ENCODE peak calls at places on chromosomes 3 and 15, in four cellular contexts. P is lung, D is tibial artery, N is tibial nerve. U is an unnamed sample.
A peak's percentile ranks its signal among the peaks of the same experiment; 100 is the strongest.

GRCh38 chr15:80773122-80773551 is 6.0 kb upstream of the CEMIP start:
- DNase-seq in P (no peak), D (no peak), N (no peak), U (no peak)

GRCh38 chr3:148178508-148178907 is 519.2 kb upstream of the AGTR1 start:
- DNase-seq in P (no peak), D (no peak), N (no peak), U (no peak)

GRCh38 chr3:61571516-61572336 is 10.4 kb downstream of the PTPRG start:
- DNase-seq in P (peak; percentile 35), D (peak; percentile 77), N (no peak), U (no peak)

GRCh38 chr3:124306665-124307064 is 314.7 kb upstream of the ROPN1 start:
- DNase-seq in P (no peak), D (no peak), N (no peak), U (no peak)

GRCh38 chr3:103002447-103002846 is 567.6 kb downstream of the ZPLD1 start:
- DNase-seq in P (no peak), D (no peak), N (no peak), U (no peak)

GRCh38 chr3:65052101-65052500 is 364.3 kb upstream of the ADAMTS9 start:
- DNase-seq in P (no peak), D (no peak), N (no peak), U (no peak)

GRCh38 chr3:59127071-59127470 is 77.2 kb upstream of the CFAP20DC start:
- DNase-seq in P (no peak), D (no peak), N (no peak), U (no peak)

GRCh38 chr3:65928110-65928509 is 110.6 kb downstream of the MAGI1 start:
- DNase-seq in P (no peak), D (no peak), N (no peak), U (no peak)

GRCh38 chr3:63970596-63971468 is 52.5 kb downstream of the PSMD6 start:
- DNase-seq in P (no peak), D (no peak), N (no peak), U (peak; percentile 36)

GRCh38 chr3:48414376-48415250 is 15.3 kb downstream of the PLXNB1 start:
- DNase-seq in P (no peak), D (peak; percentile 80), N (no peak), U (no peak)

GRCh38 chr3:186268616-186269448 is 93.2 kb downstream of the DGKG start:
- DNase-seq in P (no peak), D (no peak), N (no peak), U (peak; percentile 61)

GRCh38 chr3:142664311-142664710 is 59.5 kb upstream of the TRPC1 start:
- DNase-seq in P (no peak), D (no peak), N (no peak), U (no peak)

GRCh38 chr15:51144021-51144532 is 49.4 kb upstream of the TNFAIP8L3 start:
- DNase-seq in P (no peak), D (no peak), N (no peak), U (no peak)

GRCh38 chr3:126980266-126980811 is 2.6 kb upstream of the PLXNA1 start:
- DNase-seq in P (no peak), D (no peak), N (no peak), U (no peak)

GRCh38 chr3:25453521-25454410 is 25.7 kb downstream of the RARB start:
- DNase-seq in P (no peak), D (no peak), N (no peak), U (no peak)

GRCh38 chr15:35851491-35851890 is 305.5 kb upstream of the DPH6 start:
- DNase-seq in P (no peak), D (no peak), N (no peak), U (no peak)

GRCh38 chr15:43998607-43999006 is 171.8 kb downstream of the WDR76 start:
- DNase-seq in P (no peak), D (no peak), N (no peak), U (peak; percentile 30)

GRCh38 chr3:132293231-132293630 is 24.0 kb upstream of the ACP3 start:
- DNase-seq in P (no peak), D (no peak), N (no peak), U (no peak)

GRCh38 chr15:70741107-70741511 is 22.2 kb downstream of the UACA start:
- DNase-seq in P (peak; percentile 55), D (peak; percentile 87), N (peak; percentile 39), U (no peak)

GRCh38 chr3:177618873-177619771 is 421.8 kb upstream of the TBL1XR1 start:
- DNase-seq in P (no peak), D (no peak), N (no peak), U (no peak)

GRCh38 chr3:131349946-131350347 is 31.6 kb upstream of the NUDT16 start:
- DNase-seq in P (no peak), D (no peak), N (no peak), U (no peak)

GRCh38 chr15:63986185-63986680 is 60.1 kb downstream of the DAPK2 start:
- DNase-seq in P (no peak), D (no peak), N (no peak), U (no peak)

GRCh38 chr3:69143055-69143454 is 20.7 kb upstream of the LMOD3 start:
- DNase-seq in P (no peak), D (no peak), N (no peak), U (no peak)
- H3K27me3 ChIP-seq in P (no peaks in the 10 kb centered on the region), D (peaks cover 4% of the 10 kb centered on the region), N (no peaks in the 10 kb centered on the region), U (peaks cover 21% of the 10 kb centered on the region)

GRCh38 chr15:77819271-77819806 is 186.6 kb upstream of the LINGO1 start:
- DNase-seq in P (no peak), D (no peak), N (no peak), U (peak; percentile 86)
- H3K27me3 ChIP-seq in P (peaks cover 18% of the 10 kb centered on the region), D (peaks cover 92% of the 10 kb centered on the region), N (peaks cover 76% of the 10 kb centered on the region), U (peaks cover 40% of the 10 kb centered on the region)

DNA sequence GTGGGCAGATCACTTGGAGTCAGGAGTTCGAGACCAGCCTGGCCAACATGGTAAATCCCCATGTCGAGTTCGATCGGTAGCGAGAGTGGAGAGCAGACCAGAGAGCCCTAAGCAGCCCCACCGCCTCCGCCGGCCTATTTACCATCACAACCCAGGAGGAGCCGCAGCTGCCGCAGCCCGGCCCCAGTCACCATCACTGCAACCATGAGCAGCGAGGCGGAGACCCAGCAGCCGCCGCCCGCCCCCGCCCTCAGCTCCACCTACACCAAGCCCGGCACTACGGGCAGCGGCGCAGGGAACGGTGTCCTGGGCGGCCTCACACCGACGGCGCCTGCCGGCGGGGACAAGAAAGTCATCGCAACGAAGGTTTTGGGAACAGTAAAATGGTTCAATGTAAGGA is 89.6 kb upstream of the TPM1 start:
- DNase-seq in P (no peak), D (no peak), N (no peak), U (peak; percentile 82)
- H3K27me3 ChIP-seq in P (no peaks in the 10 kb centered on the region), D (no peaks in the 10 kb centered on the region), N (peaks cover 20% of the 10 kb centered on the region), U (no peaks in the 10 kb centered on the region)

GRCh38 chr15:74620636-74621545 is 5.3 kb downstream of the CLK3 start:
- DNase-seq in P (peak; percentile 65), D (peak; percentile 73), N (peak; percentile 44), U (peak; percentile 96)

GRCh38 chr15:74616996-74617395 is 1.4 kb downstream of the CLK3 start:
- DNase-seq in P (no peak), D (no peak), N (no peak), U (no peak)

GRCh38 chr15:74621546-74621920 is 5.9 kb downstream of the CLK3 start:
- DNase-seq in P (no peak), D (no peak), N (no peak), U (peak; percentile 52)

GRCh38 chr15:74619916-74620635 is 4.4 kb downstream of the CLK3 start:
- DNase-seq in P (no peak), D (no peak), N (no peak), U (peak; percentile 33)

GRCh38 chr15:74618841-74619596 is 3.4 kb downstream of the CLK3 start:
- DNase-seq in P (no peak), D (no peak), N (no peak), U (peak; percentile 32)
- H3K27me3 ChIP-seq in P (no peaks in the 10 kb centered on the region), D (no peaks in the 10 kb centered on the region), N (no peaks in the 10 kb centered on the region), U (no peaks in the 10 kb centered on the region)

GRCh38 chr15:72803006-72803405 is 19.4 kb upstream of the ADPGK start:
- DNase-seq in P (no peak), D (no peak), N (no peak), U (no peak)
- H3K27me3 ChIP-seq in P (no peaks in the 10 kb centered on the region), D (no peaks in the 10 kb centered on the region), N (no peaks in the 10 kb centered on the region), U (no peaks in the 10 kb centered on the region)

DNA sequence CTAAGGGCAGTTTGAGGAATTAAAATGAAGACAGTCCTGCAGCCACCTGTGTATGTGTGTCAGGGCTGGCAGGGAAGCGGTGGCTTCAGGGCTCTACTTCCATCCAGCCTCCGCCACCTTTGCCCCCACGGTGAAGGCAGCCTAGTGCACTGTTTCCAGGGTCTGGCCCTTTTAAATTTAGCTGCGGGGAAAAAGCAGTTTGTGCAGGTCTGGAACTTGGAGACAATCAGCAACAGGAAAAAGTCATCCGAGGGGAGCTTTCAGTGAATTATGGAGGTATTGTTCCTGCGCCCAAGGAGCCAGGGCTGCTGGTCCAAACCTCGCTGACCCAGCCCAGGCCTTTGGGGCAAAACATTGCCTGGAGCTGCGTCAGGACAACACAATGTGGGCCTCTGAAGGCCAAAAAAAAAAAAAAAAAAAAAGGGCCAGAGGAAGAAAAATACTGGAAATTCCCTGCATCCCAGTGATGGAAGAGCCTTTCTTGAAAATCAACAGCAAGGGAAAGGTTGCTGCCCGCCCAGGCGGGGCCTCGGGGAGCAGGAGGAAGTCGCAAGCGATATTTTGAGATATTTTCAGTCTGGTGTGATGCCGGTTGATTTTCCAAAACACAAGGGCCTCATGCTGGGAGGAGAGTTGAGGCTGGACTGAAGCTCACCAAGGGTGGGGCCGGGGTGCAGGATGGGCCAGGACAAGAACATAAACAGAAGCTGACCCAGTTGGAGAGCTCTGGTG is 25.5 kb upstream of the FGD5 start:
- DNase-seq in P (no peak), D (peak; percentile 73), N (peak; percentile 32), U (peak; percentile 37)
- H3K27me3 ChIP-seq in P (no peaks in the 10 kb centered on the region), D (peaks cover under 1% of the 10 kb centered on the region), N (no peaks in the 10 kb centered on the region), U (no peaks in the 10 kb centered on the region)

DNA sequence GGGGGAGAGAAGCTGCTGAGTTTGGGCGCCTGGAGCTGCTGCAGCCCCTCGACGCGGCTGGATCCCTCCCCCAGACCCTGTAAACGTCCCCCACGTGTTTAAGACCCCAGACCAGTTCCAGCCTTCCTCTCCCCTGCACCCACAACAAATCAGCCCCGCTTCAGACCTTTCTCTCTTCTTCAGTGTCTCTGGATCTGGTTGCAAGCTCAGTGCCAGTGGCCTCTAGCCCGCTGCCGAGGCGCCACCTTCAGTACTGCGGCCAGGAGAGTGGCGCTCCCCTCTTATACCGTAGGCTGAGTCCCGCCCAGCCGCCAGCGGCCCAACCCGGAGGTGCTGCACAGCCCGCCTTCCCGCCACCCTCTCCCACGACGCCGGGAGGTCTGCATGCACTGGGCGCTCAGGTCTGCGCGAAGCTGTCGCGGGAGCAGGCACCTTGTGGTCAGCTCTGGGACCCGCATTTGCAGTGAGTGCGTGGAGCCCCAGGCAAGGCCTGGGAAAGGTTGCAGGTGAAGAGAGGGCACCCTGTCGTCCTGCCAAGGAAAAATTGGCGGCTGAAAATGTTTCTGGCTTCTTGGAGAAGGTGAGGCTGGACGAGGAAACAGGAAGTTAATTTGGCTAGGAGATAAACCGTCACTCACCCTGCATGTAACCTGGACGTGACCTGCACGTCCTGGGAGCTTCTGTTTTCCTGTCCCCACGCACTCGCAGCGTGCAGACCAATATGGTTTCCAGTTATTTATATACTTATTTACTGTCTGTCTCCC is at the start of gene C2CD4B:
- DNase-seq in P (peak; percentile 67), D (peak; percentile 67), N (no peak), U (peak; percentile 80)
- H3K27me3 ChIP-seq in P (no peaks in the 10 kb centered on the region), D (peaks cover 60% of the 10 kb centered on the region), N (peaks cover 66% of the 10 kb centered on the region), U (peaks cover 41% of the 10 kb centered on the region)

DNA sequence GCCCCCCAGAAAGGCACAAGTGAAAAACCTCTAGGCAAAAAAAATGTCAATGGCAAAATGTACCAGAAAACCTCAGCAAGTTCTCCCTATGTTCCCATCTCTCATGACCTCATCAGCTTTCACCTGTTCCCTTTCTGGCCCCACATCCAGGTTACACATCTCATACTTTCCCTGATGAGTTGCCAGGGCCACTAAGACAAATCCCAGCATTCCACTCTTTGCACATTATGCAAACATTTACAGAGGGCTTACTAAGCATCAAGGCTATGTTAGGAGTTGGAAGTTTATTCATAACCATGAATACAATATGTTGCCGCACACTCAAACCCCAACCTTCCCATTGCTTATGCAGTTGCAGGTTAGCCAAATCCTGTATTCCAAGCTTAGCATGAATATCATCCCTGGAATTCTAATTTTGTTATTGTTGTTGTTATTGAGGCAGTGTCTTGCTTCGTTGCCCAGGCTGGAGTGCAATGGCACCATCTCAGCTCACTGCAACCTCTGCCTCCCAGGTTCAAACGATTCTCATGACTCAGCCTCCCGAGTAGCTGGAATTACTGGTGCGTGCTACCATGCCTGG is 129.3 kb upstream of the UBE2E2 start:
- DNase-seq in P (no peak), D (no peak), N (no peak), U (no peak)
- H3K27me3 ChIP-seq in P (no peaks in the 10 kb centered on the region), D (no peaks in the 10 kb centered on the region), N (no peaks in the 10 kb centered on the region), U (no peaks in the 10 kb centered on the region)